ENCODE peak calls at places on chromosomes 11 and 22, in ten cellular contexts. One of them, this sample, is unnamed.

GRCh38 chr11:118227865-118228785 is 3.3 kb upstream of the JAML start:
- DNase-seq in GM23338: no peak
- DNase-seq in stimulated activated CD4-positive, alpha-beta T cell treated with anti-CD3 and anti-CD28 coated beads, Interleukin-4, amount 100 ng/mL, for 1 hour: no peak
- DNase-seq in osteocyte: no peak
- DNase-seq in neuronal stem cell: no peak
- DNase-seq in HT1080: no peak
- DNase-seq in NCI-H1436: no peak
- DNase-seq in mucosa of gallbladder: no peak
- DNase-seq in ecto neural progenitor cell: no peak
- DNase-seq in WTC11: no peak
- DNase-seq in this sample: no peak

GRCh38 chr22:30262917-30263741 is 3.5 kb downstream of the OSM start:
- DNase-seq in GM23338: peak; percentile 95
- DNase-seq in stimulated activated CD4-positive, alpha-beta T cell treated with anti-CD3 and anti-CD28 coated beads, Interleukin-4, amount 100 ng/mL, for 1 hour: peak; percentile 81
- DNase-seq in osteocyte: peak; percentile 92
- DNase-seq in neuronal stem cell: peak; percentile 80
- DNase-seq in HT1080: peak; percentile 56
- DNase-seq in NCI-H1436: peak; percentile 45
- DNase-seq in mucosa of gallbladder: peak; percentile 80
- DNase-seq in ecto neural progenitor cell: peak; percentile 91
- DNase-seq in WTC11: peak; percentile 94
- DNase-seq in this sample: peak; percentile 83

GRCh38 chr11:79068356-79068755 is 372.5 kb downstream of the TENM4 start:
- DNase-seq in GM23338: no peak
- DNase-seq in stimulated activated CD4-positive, alpha-beta T cell treated with anti-CD3 and anti-CD28 coated beads, Interleukin-4, amount 100 ng/mL, for 1 hour: no peak
- DNase-seq in osteocyte: no peak
- DNase-seq in neuronal stem cell: no peak
- DNase-seq in HT1080: no peak
- DNase-seq in NCI-H1436: no peak
- DNase-seq in mucosa of gallbladder: no peak
- DNase-seq in ecto neural progenitor cell: no peak
- DNase-seq in WTC11: no peak
- DNase-seq in this sample: no peak

GRCh38 chr11:76152086-76152658 is 54.1 kb downstream of the WNT11 start:
- DNase-seq in GM23338: peak; percentile 91
- DNase-seq in stimulated activated CD4-positive, alpha-beta T cell treated with anti-CD3 and anti-CD28 coated beads, Interleukin-4, amount 100 ng/mL, for 1 hour: peak; percentile 84
- DNase-seq in osteocyte: peak; percentile 91
- DNase-seq in neuronal stem cell: peak; percentile 69
- DNase-seq in HT1080: peak; percentile 72
- DNase-seq in NCI-H1436: no peak
- DNase-seq in mucosa of gallbladder: peak; percentile 84
- DNase-seq in ecto neural progenitor cell: peak; percentile 90
- DNase-seq in WTC11: peak; percentile 90
- DNase-seq in this sample: peak; percentile 88

GRCh38 chr11:33067294-33067693 is 27.9 kb downstream of the TCP11L1 start:
- DNase-seq in GM23338: no peak
- DNase-seq in stimulated activated CD4-positive, alpha-beta T cell treated with anti-CD3 and anti-CD28 coated beads, Interleukin-4, amount 100 ng/mL, for 1 hour: no peak
- DNase-seq in osteocyte: no peak
- DNase-seq in neuronal stem cell: no peak
- DNase-seq in HT1080: no peak
- DNase-seq in NCI-H1436: no peak
- DNase-seq in mucosa of gallbladder: no peak
- DNase-seq in ecto neural progenitor cell: no peak
- DNase-seq in WTC11: no peak
- DNase-seq in this sample: no peak

GRCh38 chr11:117809236-117810055 is 12.4 kb upstream of the DSCAML1 start:
- DNase-seq in GM23338: peak; percentile 83
- DNase-seq in stimulated activated CD4-positive, alpha-beta T cell treated with anti-CD3 and anti-CD28 coated beads, Interleukin-4, amount 100 ng/mL, for 1 hour: peak; percentile 43
- DNase-seq in osteocyte: no peak
- DNase-seq in neuronal stem cell: peak; percentile 56
- DNase-seq in HT1080: peak; percentile 43
- DNase-seq in NCI-H1436: peak; percentile 75
- DNase-seq in mucosa of gallbladder: peak; percentile 63
- DNase-seq in ecto neural progenitor cell: peak; percentile 87
- DNase-seq in WTC11: peak; percentile 74
- DNase-seq in this sample: peak; percentile 91

GRCh38 chr11:57527056-57527631 is 3.4 kb downstream of the TIMM10 start:
- DNase-seq in GM23338: peak; percentile 87
- DNase-seq in stimulated activated CD4-positive, alpha-beta T cell treated with anti-CD3 and anti-CD28 coated beads, Interleukin-4, amount 100 ng/mL, for 1 hour: peak; percentile 74
- DNase-seq in osteocyte: no peak
- DNase-seq in neuronal stem cell: peak; percentile 74
- DNase-seq in HT1080: peak; percentile 52
- DNase-seq in NCI-H1436: peak; percentile 50
- DNase-seq in mucosa of gallbladder: peak; percentile 78
- DNase-seq in ecto neural progenitor cell: peak; percentile 70
- DNase-seq in WTC11: peak; percentile 86
- DNase-seq in this sample: peak; percentile 87

GRCh38 chr22:38327805-38328204 is 10.6 kb upstream of the CSNK1E start:
- DNase-seq in GM23338: no peak
- DNase-seq in stimulated activated CD4-positive, alpha-beta T cell treated with anti-CD3 and anti-CD28 coated beads, Interleukin-4, amount 100 ng/mL, for 1 hour: no peak
- DNase-seq in osteocyte: no peak
- DNase-seq in neuronal stem cell: no peak
- DNase-seq in HT1080: peak; percentile 92
- DNase-seq in NCI-H1436: no peak
- DNase-seq in mucosa of gallbladder: no peak
- DNase-seq in ecto neural progenitor cell: no peak
- DNase-seq in WTC11: no peak
- DNase-seq in this sample: no peak

GRCh38 chr11:80521592-80521991 is 1080.8 kb upstream of the TENM4 start:
- DNase-seq in GM23338: no peak
- DNase-seq in stimulated activated CD4-positive, alpha-beta T cell treated with anti-CD3 and anti-CD28 coated beads, Interleukin-4, amount 100 ng/mL, for 1 hour: no peak
- DNase-seq in osteocyte: no peak
- DNase-seq in neuronal stem cell: no peak
- DNase-seq in HT1080: peak; percentile 37
- DNase-seq in NCI-H1436: no peak
- DNase-seq in mucosa of gallbladder: peak; percentile 14
- DNase-seq in ecto neural progenitor cell: no peak
- DNase-seq in WTC11: no peak
- DNase-seq in this sample: peak; percentile 16

GRCh38 chr11:130711193-130711592 is 205.1 kb downstream of the SNX19 start:
- DNase-seq in GM23338: no peak
- DNase-seq in stimulated activated CD4-positive, alpha-beta T cell treated with anti-CD3 and anti-CD28 coated beads, Interleukin-4, amount 100 ng/mL, for 1 hour: no peak
- DNase-seq in osteocyte: no peak
- DNase-seq in neuronal stem cell: no peak
- DNase-seq in HT1080: no peak
- DNase-seq in NCI-H1436: no peak
- DNase-seq in mucosa of gallbladder: no peak
- DNase-seq in ecto neural progenitor cell: no peak
- DNase-seq in WTC11: no peak
- DNase-seq in this sample: no peak

GRCh38 chr22:35465109-35465701 is 65.3 kb downstream of the MCM5 start:
- DNase-seq in GM23338: no peak
- DNase-seq in stimulated activated CD4-positive, alpha-beta T cell treated with anti-CD3 and anti-CD28 coated beads, Interleukin-4, amount 100 ng/mL, for 1 hour: no peak
- DNase-seq in osteocyte: no peak
- DNase-seq in neuronal stem cell: no peak
- DNase-seq in HT1080: no peak
- DNase-seq in NCI-H1436: no peak
- DNase-seq in mucosa of gallbladder: no peak
- DNase-seq in ecto neural progenitor cell: no peak
- DNase-seq in WTC11: no peak
- DNase-seq in this sample: no peak

GRCh38 chr11:75035911-75036536 is 47.3 kb downstream of the NEU3 start:
- DNase-seq in GM23338: no peak
- DNase-seq in stimulated activated CD4-positive, alpha-beta T cell treated with anti-CD3 and anti-CD28 coated beads, Interleukin-4, amount 100 ng/mL, for 1 hour: no peak
- DNase-seq in osteocyte: peak; percentile 76
- DNase-seq in neuronal stem cell: no peak
- DNase-seq in HT1080: peak; percentile 48
- DNase-seq in NCI-H1436: peak; percentile 3
- DNase-seq in mucosa of gallbladder: no peak
- DNase-seq in ecto neural progenitor cell: peak; percentile 39
- DNase-seq in WTC11: no peak
- DNase-seq in this sample: no peak

GRCh38 chr11:65793625-65794400 is 7.0 kb downstream of the OVOL1 start:
- DNase-seq in GM23338: no peak
- DNase-seq in stimulated activated CD4-positive, alpha-beta T cell treated with anti-CD3 and anti-CD28 coated beads, Interleukin-4, amount 100 ng/mL, for 1 hour: no peak
- DNase-seq in osteocyte: no peak
- DNase-seq in neuronal stem cell: no peak
- DNase-seq in HT1080: no peak
- DNase-seq in NCI-H1436: no peak
- DNase-seq in mucosa of gallbladder: no peak
- DNase-seq in ecto neural progenitor cell: peak; percentile 41
- DNase-seq in WTC11: no peak
- DNase-seq in this sample: no peak

GRCh38 chr11:96127596-96127959 is 203.7 kb upstream of the MTMR2 start:
- DNase-seq in GM23338: no peak
- DNase-seq in stimulated activated CD4-positive, alpha-beta T cell treated with anti-CD3 and anti-CD28 coated beads, Interleukin-4, amount 100 ng/mL, for 1 hour: no peak
- DNase-seq in osteocyte: no peak
- DNase-seq in neuronal stem cell: no peak
- DNase-seq in HT1080: no peak
- DNase-seq in NCI-H1436: no peak
- DNase-seq in mucosa of gallbladder: no peak
- DNase-seq in ecto neural progenitor cell: no peak
- DNase-seq in WTC11: no peak
- DNase-seq in this sample: no peak

GRCh38 chr22:50620861-50621490 is 7.0 kb downstream of the ARSA start:
- DNase-seq in GM23338: no peak
- DNase-seq in stimulated activated CD4-positive, alpha-beta T cell treated with anti-CD3 and anti-CD28 coated beads, Interleukin-4, amount 100 ng/mL, for 1 hour: peak; percentile 35
- DNase-seq in osteocyte: no peak
- DNase-seq in neuronal stem cell: no peak
- DNase-seq in HT1080: no peak
- DNase-seq in NCI-H1436: no peak
- DNase-seq in mucosa of gallbladder: no peak
- DNase-seq in ecto neural progenitor cell: no peak
- DNase-seq in WTC11: no peak
- DNase-seq in this sample: no peak

GRCh38 chr11:103619480-103619879 is 417.0 kb upstream of the DDI1 start:
- DNase-seq in GM23338: no peak
- DNase-seq in stimulated activated CD4-positive, alpha-beta T cell treated with anti-CD3 and anti-CD28 coated beads, Interleukin-4, amount 100 ng/mL, for 1 hour: no peak
- DNase-seq in osteocyte: no peak
- DNase-seq in neuronal stem cell: no peak
- DNase-seq in HT1080: no peak
- DNase-seq in NCI-H1436: no peak
- DNase-seq in mucosa of gallbladder: peak; percentile 19
- DNase-seq in ecto neural progenitor cell: no peak
- DNase-seq in WTC11: no peak
- DNase-seq in this sample: peak; percentile 11

GRCh38 chr11:10526974-10527918 is 13.7 kb downstream of the RNF141 start:
- DNase-seq in GM23338: no peak
- DNase-seq in stimulated activated CD4-positive, alpha-beta T cell treated with anti-CD3 and anti-CD28 coated beads, Interleukin-4, amount 100 ng/mL, for 1 hour: no peak
- DNase-seq in osteocyte: no peak
- DNase-seq in neuronal stem cell: no peak
- DNase-seq in HT1080: peak; percentile 39
- DNase-seq in NCI-H1436: no peak
- DNase-seq in mucosa of gallbladder: no peak
- DNase-seq in ecto neural progenitor cell: no peak
- DNase-seq in WTC11: no peak
- DNase-seq in this sample: no peak

This sample was measured in hepatocyte.